ENCODE peak calls at places on chromosomes 5 and 9, in six cellular contexts. L is osteoblast, G is heart left ventricle, P is upper lobe of left lung, F is body of pancreas, R is lower lobe of right lung. A is an unnamed sample. For H3K27me3 and H3K36me3, the result is how much of the 10 kb centered on the place peaks cover.

GRCh38 chr5:107674655-107675054 is 3.9 kb upstream of the EFNA5 start:
- DNase-seq in G (no peak), L (no peak), R (no peak), P (no peak), F (no peak), A (no peak)

GRCh38 chr9:35686222-35687203 is 3.2 kb downstream of the TPM2 start:
- DNase-seq in R (no peak), F (no peak), L (peak), P (no peak), G (peak), A (peak)

GRCh38 chr5:179312557-179313235 is 32.6 kb downstream of the ADAMTS2 start:
- DNase-seq in R (no peak), P (peak), L (peak), G (peak), F (no peak), A (no peak)

GRCh38 chr5:69493235-69493925 is 790 bp downstream of the OCLN start:
- DNase-seq in F (peak), L (peak), G (no peak), P (peak), R (peak), A (peak)

GRCh38 chr5:1099931-1100651 is 11.8 kb downstream of the SLC12A7 start:
- DNase-seq in F (no peak), G (no peak), R (no peak), P (peak), L (no peak), A (no peak)

GRCh38 chr5:23977996-23978395 is 470.6 kb downstream of the PRDM9 start:
- DNase-seq in G (no peak), P (no peak), L (no peak), F (peak), R (no peak), A (peak)

GRCh38 chr5:142364251-142365145 is 39.7 kb upstream of the SPRY4 start:
- DNase-seq in F (peak), G (peak), P (peak), R (no peak), L (no peak), A (peak)

GRCh38 chr5:73391441-73391871 is 57.1 kb downstream of the FOXD1 start:
- DNase-seq in G (no peak), P (no peak), R (no peak), F (no peak), L (peak), A (no peak)

GRCh38 chr5:37071901-37072581 is 177.1 kb downstream of the CPLANE1 start:
- DNase-seq in F (no peak), L (peak), G (no peak), P (no peak), R (no peak), A (peak)

GRCh38 chr9:35700031-35700430 is 10.3 kb upstream of the TPM2 start:
- DNase-seq in F (peak), G (peak), R (no peak), P (no peak), L (peak), A (no peak)

GRCh38 chr5:34978681-34979080 is 49.3 kb downstream of the DNAJC21 start:
- DNase-seq in R (no peak), L (no peak), F (no peak), G (no peak), P (no peak), A (no peak)

GRCh38 chr9:79701651-79702050 is 129.9 kb downstream of the TLE4 start:
- DNase-seq in P (no peak), G (peak), F (no peak), L (no peak), R (peak), A (no peak)

GRCh38 chr5:816176-816575 is 31.6 kb upstream of the ZDHHC11B start:
- DNase-seq in L (no peak), R (no peak), F (no peak), G (no peak), P (peak), A (no peak)

GRCh38 chr5:156367602-156368001 is 40.6 kb downstream of the SGCD start:
- DNase-seq in G (peak), L (peak), R (no peak), F (no peak), P (no peak), A (peak)

GRCh38 chr9:91882628-91883027 is 67.4 kb downstream of the ROR2 start:
- DNase-seq in R (no peak), G (no peak), P (no peak), L (no peak), F (no peak), A (no peak)

GRCh38 chr9:126980231-126980630 is 65.6 kb downstream of the RALGPS1 start:
- DNase-seq in P (no peak), G (no peak), L (peak), F (no peak), R (no peak), A (no peak)

GRCh38 chr5:40414922-40415321 is 264.8 kb upstream of the PTGER4 start:
- DNase-seq in R (no peak), P (no peak), G (no peak), F (no peak), L (no peak), A (no peak)

GRCh38 chr9:137873858-137874363 is 3.7 kb upstream of the CACNA1B start:
- DNase-seq in P (no peak), R (no peak), L (peak), G (no peak), F (no peak), A (no peak)

GRCh38 chr5:109829331-109829730 is 139.6 kb downstream of the MAN2A1 start:
- DNase-seq in F (no peak), P (no peak), G (no peak), R (no peak), L (no peak), A (no peak)

GRCh38 chr9:120757268-120757900 is 35.8 kb downstream of the FBXW2 start:
- DNase-seq in F (no peak), G (no peak), R (no peak), L (no peak), P (no peak), A (no peak)

GRCh38 chr9:111959468-111959941 is 62.9 kb downstream of the UGCG start:
- DNase-seq in R (peak), G (peak), L (peak), F (peak), P (no peak), A (peak)

GRCh38 chr9:100088202-100088601 is 10.6 kb downstream of the ERP44 start:
- DNase-seq in L (no peak), F (no peak), G (no peak), R (no peak), P (no peak), A (no peak)

GRCh38 chr5:173973614-173973969 is 15.4 kb upstream of the C5orf47 start:
- DNase-seq in L (no peak), G (no peak), P (peak), F (peak), R (peak), A (no peak)

GRCh38 chr5:103461223-103461622 is 101.4 kb downstream of the NUDT12 start:
- DNase-seq in L (peak), P (no peak), F (no peak), G (no peak), R (no peak), A (peak)

GRCh38 chr5:6899215-6899614 is 186.0 kb downstream of the TENT4A start:
- DNase-seq in G (no peak), F (peak), P (no peak), L (no peak), R (no peak), A (peak)

GRCh38 chr9:74498616-74499095 is 1.5 kb downstream of the RORB start:
- DNase-seq in P (no peak), G (no peak), L (no peak), F (no peak), R (no peak), A (no peak)

GRCh38 chr5:59722875-59723274 is 170.7 kb downstream of the PDE4D start:
- DNase-seq in L (no peak), P (no peak), G (no peak), F (no peak), R (no peak), A (no peak)

GRCh38 chr9:126763130-126763764 is 41.6 kb upstream of the ZBTB43 start:
- DNase-seq in L (peak), G (no peak), P (no peak), R (no peak), F (no peak), A (peak)

GRCh38 chr5:13745508-13745907 is 199.0 kb downstream of the DNAH5 start:
- DNase-seq in G (no peak), R (no peak), P (no peak), F (no peak), L (peak), A (peak)

GRCh38 chr5:15620501-15620900 is 120.5 kb downstream of the FBXL7 start:
- DNase-seq in P (no peak), G (peak), R (no peak), L (peak), F (no peak), A (peak)
- H3K4me3 ChIP-seq in P (no peak), G (no peak), R (no peak), L (peak), F (no peak), A (peak)

DNA sequence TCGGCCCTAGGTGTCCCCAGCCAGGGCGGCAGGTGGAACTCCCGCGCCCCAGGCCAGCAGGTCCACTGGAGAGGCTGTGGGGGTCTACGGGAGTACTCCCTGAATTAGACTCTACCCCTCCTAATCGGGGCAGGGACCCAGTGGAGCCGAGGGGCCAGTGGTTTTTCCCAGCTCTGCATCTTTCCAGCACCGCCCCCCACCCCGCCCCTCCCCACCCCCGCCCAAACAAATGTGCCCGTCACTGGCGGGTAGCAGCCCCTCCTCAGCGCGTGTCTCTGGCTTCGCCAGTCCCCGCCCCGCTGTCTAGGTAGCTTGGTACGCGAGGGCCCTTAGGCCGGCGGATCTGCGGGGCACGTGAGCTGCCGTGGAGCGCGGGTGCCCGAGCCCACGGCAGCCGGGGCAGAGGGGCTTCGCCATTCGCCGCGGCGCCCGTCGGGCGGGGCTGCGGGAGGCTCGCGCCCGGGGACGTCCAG is 7.0 kb downstream of the UNC5A start:
- DNase-seq in G (no peak), P (no peak), L (no peak), F (no peak), R (no peak), A (peak)
- H3K27me3 ChIP-seq in G (under half), P (under half), L (under half), F (under half), R (half or more), A (under half)

GRCh38 chr9:134733480-134734232 is 92.1 kb downstream of the COL5A1 start:
- DNase-seq in L (no peak), P (peak), F (no peak), R (no peak), G (no peak), A (no peak)
- H3K36me3 ChIP-seq in L (half or more), P (under half), F (under half), R (under half), G (under half), A (under half)

GRCh38 chr5:172278356-172278755 is 5.2 kb downstream of the UBTD2 start:
- DNase-seq in P (no peak), G (no peak), R (no peak), L (no peak), F (no peak), A (no peak)

GRCh38 chr5:172282277-172283019 is 1.1 kb downstream of the UBTD2 start:
- DNase-seq in F (no peak), R (no peak), P (no peak), L (peak), G (no peak), A (no peak)

GRCh38 chr5:172280317-172280716 is 3.2 kb downstream of the UBTD2 start:
- DNase-seq in G (no peak), L (no peak), F (no peak), P (no peak), R (no peak), A (no peak)

GRCh38 chr5:172283020-172283861 is at the start of gene UBTD2:
- DNase-seq in R (peak), L (peak), P (peak), G (peak), F (peak), A (peak)

DNA sequence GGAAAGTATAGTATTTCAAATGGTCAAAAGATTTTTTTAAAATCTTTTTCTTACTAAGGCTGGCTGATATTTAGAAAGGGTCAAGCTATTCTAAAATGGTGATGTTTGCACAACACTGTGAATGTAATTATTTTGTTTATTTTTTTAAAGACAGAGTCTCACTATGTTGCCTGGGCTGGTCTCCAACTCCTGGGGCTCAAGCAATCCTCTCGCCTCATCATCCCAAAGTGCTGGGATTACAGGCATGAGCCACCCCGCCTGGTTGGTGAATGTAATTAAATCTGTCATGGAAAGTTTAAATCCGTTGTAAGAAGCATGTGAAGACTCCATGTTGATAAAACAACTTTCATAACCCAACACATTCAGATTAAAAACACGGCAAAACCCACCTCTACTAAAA is 2.6 kb downstream of the UBTD2 start:
- DNase-seq in P (no peak), F (no peak), R (no peak), G (no peak), L (no peak), A (peak)
- H3K4me3 ChIP-seq in P (no peak), F (no peak), R (peak), G (no peak), L (peak), A (no peak)

GRCh38 chr5:4411664-4412063 is 728.5 kb upstream of the ADAMTS16 start:
- DNase-seq in F (no peak), P (no peak), G (no peak), L (no peak), R (no peak), A (no peak)
- H3K27me3 ChIP-seq in F (under half), P (under half), G (under half), L (under half), R (under half), A (under half)

A was measured in MG63.